ENCODE peak calls at places on chromosome 12, in seven cellular contexts. One of them, this sample, is unnamed.

GRCh38 chr12:92676710-92677109 is 26.1 kb upstream of the PLEKHG7 start:
- DNase-seq in AG09309: no peak
- DNase-seq in uterus: no peak
- DNase-seq in lower leg skin: no peak
- DNase-seq in fibroblast of mammary gland: no peak
- DNase-seq in brain microvascular endothelial cell: no peak
- DNase-seq in tibial artery: no peak
- DNase-seq in this sample: no peak

GRCh38 chr12:43858991-43859390 is 23.1 kb downstream of the TMEM117 start:
- DNase-seq in AG09309: no peak
- DNase-seq in uterus: no peak
- DNase-seq in lower leg skin: no peak
- DNase-seq in fibroblast of mammary gland: no peak
- DNase-seq in brain microvascular endothelial cell: no peak
- DNase-seq in tibial artery: no peak
- DNase-seq in this sample: no peak

GRCh38 chr12:29783773-29784666 is at the start of gene TMTC1:
- DNase-seq in AG09309: no peak
- DNase-seq in uterus: peak; percentile 75
- DNase-seq in lower leg skin: peak; percentile 28
- DNase-seq in fibroblast of mammary gland: peak; percentile 58
- DNase-seq in brain microvascular endothelial cell: peak; percentile 29
- DNase-seq in tibial artery: peak; percentile 84
- DNase-seq in this sample: no peak

GRCh38 chr12:122096591-122097149 is 18.1 kb downstream of the MLXIP start:
- DNase-seq in AG09309: no peak
- DNase-seq in uterus: no peak
- DNase-seq in lower leg skin: no peak
- DNase-seq in fibroblast of mammary gland: peak; percentile 75
- DNase-seq in brain microvascular endothelial cell: no peak
- DNase-seq in tibial artery: no peak
- DNase-seq in this sample: no peak

GRCh38 chr12:76282744-76283143 is 65.5 kb downstream of the BBS10 start:
- DNase-seq in AG09309: no peak
- DNase-seq in uterus: no peak
- DNase-seq in lower leg skin: no peak
- DNase-seq in fibroblast of mammary gland: no peak
- DNase-seq in brain microvascular endothelial cell: no peak
- DNase-seq in tibial artery: no peak
- DNase-seq in this sample: no peak

GRCh38 chr12:90974286-90974685 is 19.3 kb upstream of the CCER1 start:
- DNase-seq in AG09309: peak; percentile 47
- DNase-seq in uterus: no peak
- DNase-seq in lower leg skin: no peak
- DNase-seq in fibroblast of mammary gland: peak; percentile 54
- DNase-seq in brain microvascular endothelial cell: peak; percentile 27
- DNase-seq in tibial artery: no peak
- DNase-seq in this sample: no peak

GRCh38 chr12:3077572-3078081 is 448 bp downstream of the TSPAN9 start:
- DNase-seq in AG09309: no peak
- DNase-seq in uterus: peak; percentile 54
- DNase-seq in lower leg skin: no peak
- DNase-seq in fibroblast of mammary gland: peak; percentile 34
- DNase-seq in brain microvascular endothelial cell: no peak
- DNase-seq in tibial artery: peak; percentile 72
- DNase-seq in this sample: no peak

GRCh38 chr12:82174936-82175335 is 183.3 kb downstream of the CCDC59 start:
- DNase-seq in AG09309: no peak
- DNase-seq in uterus: no peak
- DNase-seq in lower leg skin: no peak
- DNase-seq in fibroblast of mammary gland: no peak
- DNase-seq in brain microvascular endothelial cell: no peak
- DNase-seq in tibial artery: no peak
- DNase-seq in this sample: no peak

GRCh38 chr12:124862768-124863408 is 776 bp downstream of the SCARB1 start:
- DNase-seq in AG09309: no peak
- DNase-seq in uterus: no peak
- DNase-seq in lower leg skin: no peak
- DNase-seq in fibroblast of mammary gland: peak; percentile 27
- DNase-seq in brain microvascular endothelial cell: peak; percentile 29
- DNase-seq in tibial artery: no peak
- DNase-seq in this sample: no peak

GRCh38 chr12:110661337-110661972 is 27.5 kb downstream of the HVCN1 start:
- DNase-seq in AG09309: no peak
- DNase-seq in uterus: no peak
- DNase-seq in lower leg skin: peak; percentile 48
- DNase-seq in fibroblast of mammary gland: no peak
- DNase-seq in brain microvascular endothelial cell: no peak
- DNase-seq in tibial artery: peak; percentile 71
- DNase-seq in this sample: no peak

GRCh38 chr12:89080797-89081470 is 271.4 kb downstream of the DUSP6 start:
- DNase-seq in AG09309: no peak
- DNase-seq in uterus: no peak
- DNase-seq in lower leg skin: no peak
- DNase-seq in fibroblast of mammary gland: peak; percentile 50
- DNase-seq in brain microvascular endothelial cell: no peak
- DNase-seq in tibial artery: no peak
- DNase-seq in this sample: no peak

GRCh38 chr12:5909560-5909959 is 35.5 kb downstream of the ANO2 start:
- DNase-seq in AG09309: no peak
- DNase-seq in uterus: no peak
- DNase-seq in lower leg skin: no peak
- DNase-seq in fibroblast of mammary gland: no peak
- DNase-seq in brain microvascular endothelial cell: no peak
- DNase-seq in tibial artery: peak; percentile 33
- DNase-seq in this sample: no peak

GRCh38 chr12:119314290-119314689 is 20.2 kb upstream of the CCDC60 start:
- DNase-seq in AG09309: no peak
- DNase-seq in uterus: no peak
- DNase-seq in lower leg skin: no peak
- DNase-seq in fibroblast of mammary gland: no peak
- DNase-seq in brain microvascular endothelial cell: no peak
- DNase-seq in tibial artery: no peak
- DNase-seq in this sample: no peak

GRCh38 chr12:12376636-12377448 is 20.0 kb downstream of the BORCS5 start:
- DNase-seq in AG09309: peak; percentile 55
- DNase-seq in uterus: peak; percentile 50
- DNase-seq in lower leg skin: no peak
- DNase-seq in fibroblast of mammary gland: peak; percentile 85
- DNase-seq in brain microvascular endothelial cell: peak; percentile 18
- DNase-seq in tibial artery: no peak
- DNase-seq in this sample: peak; percentile 77

GRCh38 chr12:128840862-128841468 is 12.3 kb upstream of the GLT1D1 start:
- DNase-seq in AG09309: no peak
- DNase-seq in uterus: no peak
- DNase-seq in lower leg skin: no peak
- DNase-seq in fibroblast of mammary gland: no peak
- DNase-seq in brain microvascular endothelial cell: no peak
- DNase-seq in tibial artery: no peak
- DNase-seq in this sample: no peak

GRCh38 chr12:43210437-43211197 is 341.4 kb downstream of the ADAMTS20 start:
- DNase-seq in AG09309: no peak
- DNase-seq in uterus: peak; percentile 52
- DNase-seq in lower leg skin: no peak
- DNase-seq in fibroblast of mammary gland: peak; percentile 94
- DNase-seq in brain microvascular endothelial cell: peak; percentile 83
- DNase-seq in tibial artery: no peak
- DNase-seq in this sample: peak; percentile 27

GRCh38 chr12:101698782-101699347 is 1.4 kb downstream of the CHPT1 start:
- DNase-seq in AG09309: no peak
- DNase-seq in uterus: no peak
- DNase-seq in lower leg skin: no peak
- DNase-seq in fibroblast of mammary gland: peak; percentile 27
- DNase-seq in brain microvascular endothelial cell: no peak
- DNase-seq in tibial artery: no peak
- DNase-seq in this sample: no peak

GRCh38 chr12:10968765-10969456 is 17.8 kb downstream of the TAS2R50 start:
- DNase-seq in AG09309: peak; percentile 25
- DNase-seq in uterus: peak; percentile 28
- DNase-seq in lower leg skin: peak; percentile 65
- DNase-seq in fibroblast of mammary gland: peak; percentile 81
- DNase-seq in brain microvascular endothelial cell: peak; percentile 59
- DNase-seq in tibial artery: peak; percentile 74
- DNase-seq in this sample: peak; percentile 85

GRCh38 chr12:12273291-12273957 is 6.6 kb upstream of the LRP6 start:
- DNase-seq in AG09309: no peak
- DNase-seq in uterus: no peak
- DNase-seq in lower leg skin: no peak
- DNase-seq in fibroblast of mammary gland: no peak
- DNase-seq in brain microvascular endothelial cell: peak; percentile 75
- DNase-seq in tibial artery: no peak
- DNase-seq in this sample: no peak

DNA sequence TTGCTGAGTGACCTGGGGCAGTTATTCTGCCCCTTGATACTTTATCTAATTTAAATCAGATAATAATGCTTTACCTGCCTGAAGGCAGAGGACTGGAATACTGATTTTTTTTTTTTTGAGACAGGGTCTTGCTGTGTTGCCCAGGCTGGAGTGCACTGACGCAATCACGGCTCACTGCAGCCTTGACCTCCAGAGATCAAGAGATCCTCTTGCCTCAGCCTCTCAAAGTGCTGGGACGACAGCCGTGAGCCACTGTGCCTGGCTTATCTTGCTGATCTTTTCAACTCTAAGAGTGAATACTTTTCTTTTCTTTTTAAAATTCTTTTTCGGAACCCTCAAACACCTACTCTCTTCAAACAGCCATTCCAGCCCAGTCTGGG is 699 bp upstream of the B4GALNT3 start:
- DNase-seq in AG09309: no peak
- DNase-seq in uterus: no peak
- DNase-seq in lower leg skin: no peak
- DNase-seq in fibroblast of mammary gland: no peak
- DNase-seq in brain microvascular endothelial cell: no peak
- DNase-seq in tibial artery: no peak
- DNase-seq in this sample: no peak
- H3K4me3 ChIP-seq in AG09309: no peak overlapping the region
- H3K4me3 ChIP-seq in uterus: peak overlapping the region; percentile 39
- H3K4me3 ChIP-seq in lower leg skin: no peak overlapping the region
- H3K4me3 ChIP-seq in fibroblast of mammary gland: no peak overlapping the region
- H3K4me3 ChIP-seq in brain microvascular endothelial cell: no peak overlapping the region
- H3K4me3 ChIP-seq in tibial artery: peak overlapping the region; percentile 85
- H3K4me3 ChIP-seq in this sample: no peak overlapping the region

GRCh38 chr12:116878567-116879508 is 2.4 kb downstream of the HRK start:
- DNase-seq in AG09309: no peak
- DNase-seq in uterus: no peak
- DNase-seq in lower leg skin: no peak
- DNase-seq in fibroblast of mammary gland: no peak
- DNase-seq in brain microvascular endothelial cell: no peak
- DNase-seq in tibial artery: no peak
- DNase-seq in this sample: no peak

GRCh38 chr12:116870306-116870705 is 10.9 kb downstream of the HRK start:
- DNase-seq in AG09309: no peak
- DNase-seq in uterus: no peak
- DNase-seq in lower leg skin: no peak
- DNase-seq in fibroblast of mammary gland: no peak
- DNase-seq in brain microvascular endothelial cell: no peak
- DNase-seq in tibial artery: no peak
- DNase-seq in this sample: no peak

GRCh38 chr12:116876151-116876869 is 4.9 kb downstream of the HRK start:
- DNase-seq in AG09309: no peak
- DNase-seq in uterus: no peak
- DNase-seq in lower leg skin: no peak
- DNase-seq in fibroblast of mammary gland: no peak
- DNase-seq in brain microvascular endothelial cell: no peak
- DNase-seq in tibial artery: no peak
- DNase-seq in this sample: no peak

GRCh38 chr12:116879509-116880212 is 1.6 kb downstream of the HRK start:
- DNase-seq in AG09309: no peak
- DNase-seq in uterus: no peak
- DNase-seq in lower leg skin: no peak
- DNase-seq in fibroblast of mammary gland: no peak
- DNase-seq in brain microvascular endothelial cell: no peak
- DNase-seq in tibial artery: no peak
- DNase-seq in this sample: no peak

GRCh38 chr12:116874324-116874995 is 6.8 kb downstream of the HRK start:
- DNase-seq in AG09309: no peak
- DNase-seq in uterus: no peak
- DNase-seq in lower leg skin: no peak
- DNase-seq in fibroblast of mammary gland: no peak
- DNase-seq in brain microvascular endothelial cell: no peak
- DNase-seq in tibial artery: no peak
- DNase-seq in this sample: no peak
- TF ChIP-seq CTCF in AG09309: no peak
- TF ChIP-seq CTCF in uterus: no peak
- TF ChIP-seq CTCF in lower leg skin: no peak
- TF ChIP-seq CTCF in fibroblast of mammary gland: no peak
- TF ChIP-seq CTCF in brain microvascular endothelial cell: no peak
- TF ChIP-seq CTCF in tibial artery: no peak
- TF ChIP-seq CTCF in this sample: no peak

GRCh38 chr12:113172185-113172584 is 13.1 kb downstream of the DDX54 start:
- DNase-seq in AG09309: no peak
- DNase-seq in uterus: no peak
- DNase-seq in lower leg skin: no peak
- DNase-seq in fibroblast of mammary gland: no peak
- DNase-seq in brain microvascular endothelial cell: no peak
- DNase-seq in tibial artery: no peak
- DNase-seq in this sample: no peak

GRCh38 chr12:113169697-113170096 is 15.6 kb downstream of the DDX54 start:
- DNase-seq in AG09309: no peak
- DNase-seq in uterus: no peak
- DNase-seq in lower leg skin: no peak
- DNase-seq in fibroblast of mammary gland: no peak
- DNase-seq in brain microvascular endothelial cell: no peak
- DNase-seq in tibial artery: no peak
- DNase-seq in this sample: no peak

GRCh38 chr12:113171543-113171942 is 13.7 kb downstream of the DDX54 start:
- DNase-seq in AG09309: no peak
- DNase-seq in uterus: no peak
- DNase-seq in lower leg skin: no peak
- DNase-seq in fibroblast of mammary gland: no peak
- DNase-seq in brain microvascular endothelial cell: no peak
- DNase-seq in tibial artery: no peak
- DNase-seq in this sample: no peak

GRCh38 chr12:113170457-113170856 is 14.8 kb downstream of the DDX54 start:
- DNase-seq in AG09309: no peak
- DNase-seq in uterus: no peak
- DNase-seq in lower leg skin: no peak
- DNase-seq in fibroblast of mammary gland: no peak
- DNase-seq in brain microvascular endothelial cell: no peak
- DNase-seq in tibial artery: no peak
- DNase-seq in this sample: no peak

DNA sequence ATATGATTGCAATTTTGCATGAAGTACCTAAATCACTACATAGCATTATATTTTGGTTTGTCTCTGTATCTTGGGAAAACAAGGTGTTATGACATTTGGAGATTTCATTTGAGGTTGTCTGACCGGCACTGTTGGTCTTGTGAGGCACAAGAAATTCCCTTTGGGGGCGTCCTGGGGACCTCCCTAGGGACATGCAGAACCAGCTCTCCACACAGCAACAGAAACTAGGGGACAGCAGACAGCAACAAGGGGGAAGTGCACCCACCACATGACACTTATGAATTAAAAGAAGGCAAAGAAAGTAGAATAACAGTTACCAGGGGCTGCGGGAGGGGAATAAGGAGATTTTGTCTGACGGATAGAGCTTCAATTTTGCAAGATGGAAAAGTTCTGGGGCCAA is 14.4 kb downstream of the DDX54 start:
- DNase-seq in AG09309: no peak
- DNase-seq in uterus: no peak
- DNase-seq in lower leg skin: no peak
- DNase-seq in fibroblast of mammary gland: no peak
- DNase-seq in brain microvascular endothelial cell: no peak
- DNase-seq in tibial artery: no peak
- DNase-seq in this sample: no peak
- H3K4me3 ChIP-seq in AG09309: no peak overlapping the region
- H3K4me3 ChIP-seq in uterus: no peak overlapping the region
- H3K4me3 ChIP-seq in lower leg skin: no peak overlapping the region
- H3K4me3 ChIP-seq in fibroblast of mammary gland: no peak overlapping the region
- H3K4me3 ChIP-seq in brain microvascular endothelial cell: no peak overlapping the region
- H3K4me3 ChIP-seq in tibial artery: no peak overlapping the region
- H3K4me3 ChIP-seq in this sample: no peak overlapping the region

GRCh38 chr12:131850856-131851559 is 22.8 kb downstream of the MMP17 start:
- DNase-seq in AG09309: no peak
- DNase-seq in uterus: no peak
- DNase-seq in lower leg skin: no peak
- DNase-seq in fibroblast of mammary gland: no peak
- DNase-seq in brain microvascular endothelial cell: no peak
- DNase-seq in tibial artery: no peak
- DNase-seq in this sample: no peak
- TF ChIP-seq CTCF in AG09309: peak; percentile 83
- TF ChIP-seq CTCF in uterus: peak; percentile 57
- TF ChIP-seq CTCF in lower leg skin: no peak
- TF ChIP-seq CTCF in fibroblast of mammary gland: no peak
- TF ChIP-seq CTCF in brain microvascular endothelial cell: peak; percentile 81
- TF ChIP-seq CTCF in tibial artery: peak; percentile 58
- TF ChIP-seq CTCF in this sample: peak; percentile 69

This sample was measured in astrocyte of the cerebellum.